ENCODE peak calls at places on chromosomes 12 and 14, in four cellular contexts. P is H1, Q is K562, X is stomach. K is an unnamed sample.

GRCh38 chr14:96564389-96564788 is 62.2 kb downstream of the PAPOLA start:
- DNase-seq in X (no peak), P (no peak), Q (no peak), K (no peak)

GRCh38 chr12:34107781-34108404 is 85.6 kb downstream of the ALG10 start:
- DNase-seq in X (no peak), P (no peak), Q (no peak), K (no peak)

GRCh38 chr12:117076410-117077372 is 22.5 kb downstream of the TESC start:
- DNase-seq in X (no peak), Q (no peak), P (no peak), K (no peak)

GRCh38 chr12:71503579-71504470 is 64.2 kb downstream of the LGR5 start:
- DNase-seq in Q (no peak), X (no peak), P (no peak), K (no peak)

GRCh38 chr12:52335598-52336262 is 14.5 kb upstream of the KRT83 start:
- DNase-seq in Q (no peak), X (peak), P (no peak), K (peak)

GRCh38 chr12:108146035-108146893 is 17.2 kb downstream of the WSCD2 start:
- DNase-seq in P (no peak), Q (no peak), X (no peak), K (no peak)

GRCh38 chr12:50110762-50111416 is 1.1 kb upstream of the COX14 start:
- DNase-seq in Q (no peak), X (peak), P (no peak), K (peak)

GRCh38 chr12:119153477-119154434 is 25.0 kb upstream of the HSPB8 start:
- DNase-seq in Q (peak), P (peak), X (peak), K (peak)

GRCh38 chr14:30982583-30982982 is 42.9 kb upstream of the AP4S1 start:
- DNase-seq in Q (no peak), X (no peak), P (no peak), K (no peak)

GRCh38 chr12:110966081-110966760 is 45.8 kb upstream of the MYL2 start:
- DNase-seq in Q (no peak), P (no peak), X (no peak), K (no peak)

GRCh38 chr14:95014036-95014435 is 143.3 kb downstream of the DICER1 start:
- DNase-seq in P (no peak), X (no peak), Q (no peak), K (no peak)

GRCh38 chr12:112375105-112375504 is 7.1 kb downstream of the HECTD4 start:
- DNase-seq in X (no peak), Q (no peak), P (no peak), K (no peak)

GRCh38 chr14:89249296-89249565 is 167.8 kb downstream of the FOXN3 start:
- DNase-seq in X (no peak), Q (no peak), P (peak), K (no peak)

GRCh38 chr12:12977231-12977630 is 22.8 kb downstream of the HEBP1 start:
- DNase-seq in X (no peak), P (no peak), Q (no peak), K (no peak)

GRCh38 chr12:102054345-102054744 is 7.4 kb downstream of the WASHC3 start:
- DNase-seq in Q (no peak), X (no peak), P (no peak), K (no peak)

GRCh38 chr12:65419284-65420072 is 141.0 kb downstream of the MSRB3 start:
- DNase-seq in P (no peak), Q (no peak), X (no peak), K (no peak)

DNA sequence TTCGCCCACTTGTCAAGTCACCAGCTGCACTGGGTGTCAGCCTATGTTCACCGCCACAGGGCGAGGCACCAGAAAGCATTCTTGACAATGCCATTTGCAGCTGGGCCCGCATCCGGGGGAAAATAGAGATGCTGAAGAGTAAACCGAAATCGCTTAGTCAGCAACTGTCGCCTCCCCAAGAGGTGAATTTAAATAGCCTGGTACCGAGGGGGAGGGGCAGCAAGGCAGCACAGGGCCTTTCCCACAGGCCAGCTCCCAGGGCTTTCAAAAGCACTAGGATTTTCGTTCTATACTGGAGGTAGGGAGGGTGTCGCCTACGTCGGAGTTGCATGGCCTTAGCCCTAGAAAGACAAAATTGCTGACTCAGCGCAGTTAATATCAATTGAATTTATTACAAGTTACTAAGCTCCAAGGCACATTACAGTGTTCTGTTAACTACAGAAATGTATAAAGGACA is 4.3 kb downstream of the IRF2BPL start:
- DNase-seq in Q (peak), P (no peak), X (no peak), K (peak)
- TF ChIP-seq EP300 in Q (peak), P (peak), X (no peak), K (no peak)

GRCh38 chr14:23121401-23121800 is 2.3 kb upstream of the CEBPE start:
- DNase-seq in Q (no peak), P (no peak), X (peak), K (peak)

GRCh38 chr14:23120405-23121251 is 1.6 kb upstream of the CEBPE start:
- DNase-seq in Q (peak), X (peak), P (peak), K (peak)

GRCh38 chr14:23118506-23119361 is at the start of gene CEBPE:
- DNase-seq in P (no peak), X (no peak), Q (no peak), K (peak)

GRCh38 chr14:23117371-23118020 is 1.6 kb downstream of the CEBPE start:
- DNase-seq in P (no peak), Q (no peak), X (no peak), K (peak)

DNA sequence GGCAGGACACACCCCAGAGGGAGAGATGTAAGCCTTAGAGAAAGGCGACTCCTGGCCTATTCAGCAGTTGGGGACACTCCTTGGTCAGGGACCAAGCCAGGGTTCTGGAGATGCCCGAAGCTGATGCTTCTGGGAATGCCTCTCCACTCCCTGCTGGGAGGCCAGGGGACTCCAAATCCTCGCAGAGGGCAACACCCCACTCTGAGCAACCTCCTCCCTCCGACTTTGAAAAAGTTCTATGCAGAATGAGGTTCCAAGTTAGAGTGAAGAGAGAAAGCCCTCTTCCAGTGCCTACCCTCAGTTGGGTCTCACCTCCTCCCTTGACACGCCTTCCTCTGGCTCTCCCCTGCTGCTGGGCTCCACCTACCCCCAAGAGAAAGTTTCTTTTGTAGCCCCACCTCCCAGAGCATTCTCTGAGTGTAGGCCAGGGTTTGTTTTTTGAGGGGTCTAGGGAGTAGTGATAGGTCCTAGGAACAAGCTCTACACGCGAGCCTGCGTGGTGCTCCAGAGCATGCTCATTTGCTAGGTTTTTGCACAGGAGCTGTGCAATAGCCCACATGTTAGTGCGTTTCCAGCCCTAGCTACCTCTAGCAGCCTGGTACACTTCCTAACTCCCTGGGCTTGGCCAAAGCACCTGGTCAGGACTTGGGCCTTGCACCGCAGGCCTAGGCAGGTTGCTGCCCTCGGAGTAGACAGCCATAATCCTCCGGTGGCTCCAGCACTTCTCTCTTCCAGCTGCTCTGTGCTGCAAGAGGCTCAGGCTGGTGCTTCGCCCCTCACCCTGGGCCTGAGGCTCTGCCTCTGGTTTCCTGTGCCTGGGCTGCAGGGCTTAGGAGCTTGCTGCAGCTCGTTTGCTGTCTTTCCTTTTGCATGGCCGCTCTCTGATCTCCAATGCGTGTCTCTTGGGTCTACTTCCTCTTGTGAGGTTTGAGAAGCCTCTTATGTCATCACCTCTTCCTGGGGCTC is 590 bp upstream of the CEBPE start:
- DNase-seq in Q (no peak), X (no peak), P (no peak), K (peak)
- H3K4me3 ChIP-seq in Q (no peak), X (no peak), P (no peak), K (no peak)

GRCh38 chr14:102205560-102205959 is 65.9 kb downstream of the WDR20 start:
- DNase-seq in P (no peak), Q (no peak), X (no peak), K (peak)

GRCh38 chr14:102206901-102207300 is 67.2 kb downstream of the WDR20 start:
- DNase-seq in Q (no peak), P (no peak), X (peak), K (peak)

GRCh38 chr14:102209224-102209966 is 69.7 kb downstream of the WDR20 start:
- DNase-seq in Q (no peak), X (no peak), P (no peak), K (peak)

GRCh38 chr14:102208741-102209140 is 69.0 kb downstream of the WDR20 start:
- DNase-seq in P (no peak), Q (no peak), X (no peak), K (peak)

GRCh38 chr14:102207831-102208365 is 68.2 kb downstream of the WDR20 start:
- DNase-seq in P (no peak), X (no peak), Q (no peak), K (peak)
- TF ChIP-seq POLR2AphosphoS5 in P (no peak), X (no peak), Q (no peak), K (no peak)

DNA sequence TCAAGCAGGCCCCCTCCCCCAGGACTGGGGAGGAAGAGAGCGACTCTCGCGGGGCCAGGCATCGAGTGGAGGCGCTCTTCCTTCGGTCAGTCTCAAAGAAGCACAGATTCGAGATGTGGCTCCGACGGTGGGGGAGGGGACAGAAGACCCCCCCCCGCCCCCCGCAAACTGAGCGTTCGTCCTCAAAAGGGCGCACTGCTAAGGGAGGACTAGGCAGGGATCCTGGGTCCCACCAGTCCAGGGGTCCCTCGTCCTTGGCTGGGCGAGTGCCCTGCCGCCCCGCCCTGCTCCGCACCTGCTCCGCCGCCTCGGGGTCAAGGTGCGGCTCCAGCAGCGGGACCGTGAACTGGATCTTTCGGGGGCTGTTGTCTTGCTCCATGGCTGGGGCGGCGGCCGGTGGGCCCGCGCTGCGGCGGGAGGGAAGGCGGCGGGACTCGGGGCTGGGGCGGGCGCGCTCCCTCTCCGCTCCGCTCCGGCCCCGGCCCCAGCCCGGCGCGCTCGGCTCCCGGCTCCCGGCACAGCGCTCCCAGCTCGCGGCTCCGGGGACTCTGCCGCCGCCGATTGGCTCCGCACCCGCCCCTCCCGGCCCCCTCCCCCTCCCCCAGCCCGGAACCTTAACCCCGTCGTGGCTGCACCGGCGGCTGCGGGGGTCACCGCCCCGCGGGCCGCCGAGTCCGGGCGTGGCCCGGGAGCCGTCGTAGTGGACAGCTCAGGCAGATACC is at the start of gene PPP1R1A:
- DNase-seq in X (peak), P (no peak), Q (peak), K (no peak)
- TF ChIP-seq EP300 in X (no peak), P (no peak), Q (no peak), K (no peak)

K was measured in sigmoid colon.